ENCODE peak calls at places on chromosomes 5 and 9, in ten cellular contexts. H, W, O, Y, N, Z, Q, E, F and S are unnamed samples.
A peak's percentile ranks its signal among the peaks of the same experiment; 100 is the strongest.

GRCh38 chr9:15104826-15105420 is 194.7 kb upstream of the FREM1 start:
- DNase-seq in H (peak; percentile 41), W (no peak), O (peak; percentile 46), Y (peak; percentile 51), N (no peak), Z (peak; percentile 78), Q (no peak), E (peak; percentile 56), F (no peak), S (no peak)

GRCh38 chr9:75167281-75167680 is 79.0 kb downstream of the OSTF1 start:
- DNase-seq in H (no peak), W (no peak), O (no peak), Y (peak; percentile 69), N (no peak), Z (no peak), Q (no peak), E (no peak), F (no peak), S (no peak)

GRCh38 chr9:86706391-86706790 is 240.9 kb downstream of the GAS1 start:
- DNase-seq in H (no peak), W (no peak), O (peak; percentile 62), Y (no peak), N (no peak), Z (no peak), Q (no peak), E (no peak), F (no peak), S (no peak)

GRCh38 chr9:20838218-20838617 is 154.2 kb downstream of the FOCAD start:
- DNase-seq in H (no peak), W (no peak), O (peak; percentile 42), Y (no peak), N (no peak), Z (no peak), Q (no peak), E (no peak), F (no peak), S (no peak)

GRCh38 chr5:89098199-89098756 is 215.3 kb upstream of the MEF2C start:
- DNase-seq in H (no peak), W (no peak), O (no peak), Y (no peak), N (no peak), Z (no peak), Q (no peak), E (no peak), F (no peak), S (no peak)

GRCh38 chr5:39283231-39283818 is 64.0 kb upstream of the FYB1 start:
- DNase-seq in H (peak; percentile 83), W (peak; percentile 26), O (peak; percentile 76), Y (peak; percentile 76), N (no peak), Z (peak; percentile 78), Q (no peak), E (peak; percentile 90), F (no peak), S (no peak)

GRCh38 chr5:143066556-143067281 is 296.5 kb downstream of the ARHGAP26 start:
- DNase-seq in H (peak; percentile 37), W (peak; percentile 32), O (no peak), Y (no peak), N (no peak), Z (peak; percentile 72), Q (no peak), E (no peak), F (no peak), S (no peak)

GRCh38 chr9:83544002-83544698 is 5.9 kb upstream of the FRMD3 start:
- DNase-seq in H (peak; percentile 66), W (peak; percentile 46), O (peak; percentile 38), Y (peak; percentile 65), N (no peak), Z (peak; percentile 81), Q (no peak), E (peak; percentile 75), F (no peak), S (no peak)

GRCh38 chr5:146130440-146131045 is 25.2 kb upstream of the PLAC8L1 start:
- DNase-seq in H (peak; percentile 23), W (no peak), O (peak; percentile 53), Y (peak; percentile 28), N (no peak), Z (peak; percentile 68), Q (no peak), E (peak; percentile 56), F (no peak), S (no peak)

GRCh38 chr9:93278164-93278563 is 94.2 kb downstream of the WNK2 start:
- DNase-seq in H (no peak), W (no peak), O (no peak), Y (no peak), N (no peak), Z (no peak), Q (no peak), E (no peak), F (no peak), S (peak; percentile 3)

GRCh38 chr9:93270976-93271375 is 87.0 kb downstream of the WNK2 start:
- DNase-seq in H (no peak), W (no peak), O (no peak), Y (no peak), N (no peak), Z (no peak), Q (no peak), E (no peak), F (no peak), S (no peak)

GRCh38 chr9:93280661-93281259 is 96.8 kb downstream of the WNK2 start:
- DNase-seq in H (no peak), W (no peak), O (no peak), Y (no peak), N (no peak), Z (no peak), Q (no peak), E (peak; percentile 26), F (no peak), S (no peak)

GRCh38 chr9:93276973-93277372 is 93.0 kb downstream of the WNK2 start:
- DNase-seq in H (no peak), W (peak; percentile 17), O (no peak), Y (no peak), N (no peak), Z (no peak), Q (no peak), E (peak; percentile 7), F (no peak), S (no peak)
- H3K9me3 ChIP-seq in H (no peaks in the 10 kb centered on the region), W (no peaks in the 10 kb centered on the region), O (no peaks in the 10 kb centered on the region), Y (no peaks in the 10 kb centered on the region), N (peaks cover 5% of the 10 kb centered on the region), Z (no peaks in the 10 kb centered on the region), Q (no peaks in the 10 kb centered on the region), E (no peaks in the 10 kb centered on the region), F (no peaks in the 10 kb centered on the region), S (no peaks in the 10 kb centered on the region)

DNA sequence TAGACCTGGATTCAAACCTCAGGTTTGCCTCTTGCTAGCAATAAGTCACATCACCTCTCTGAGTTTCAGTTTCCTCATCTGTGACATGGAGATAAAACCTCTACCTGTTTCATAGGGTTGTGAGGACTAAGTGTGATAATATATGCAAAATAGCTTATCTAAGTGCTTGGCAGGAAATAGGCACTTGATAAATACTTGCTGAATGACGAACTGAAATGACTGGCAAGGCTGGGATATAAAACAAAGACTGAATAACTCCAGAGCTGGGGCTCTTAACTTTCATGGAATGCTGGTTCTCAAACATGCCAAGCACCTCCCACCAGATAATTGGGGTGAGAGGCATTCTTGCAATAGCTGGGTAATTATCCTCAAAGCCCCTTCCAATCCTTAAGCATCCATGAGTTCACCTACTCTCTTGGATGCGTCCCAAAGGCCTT is 87.6 kb downstream of the ADRB2 start:
- DNase-seq in H (peak; percentile 49), W (no peak), O (peak; percentile 87), Y (peak; percentile 62), N (no peak), Z (no peak), Q (no peak), E (peak; percentile 96), F (no peak), S (no peak)
- H3K4me1 ChIP-seq in H (peaks cover 37% of the 10 kb centered on the region), W (peaks cover 21% of the 10 kb centered on the region), O (peaks cover 42% of the 10 kb centered on the region), Y (peaks cover 49% of the 10 kb centered on the region), N (no peaks in the 10 kb centered on the region), Z (peaks cover 14% of the 10 kb centered on the region), Q (peaks cover 47% of the 10 kb centered on the region), E (peaks cover 73% of the 10 kb centered on the region), F (peaks cover 78% of the 10 kb centered on the region), S (no peaks in the 10 kb centered on the region)

DNA sequence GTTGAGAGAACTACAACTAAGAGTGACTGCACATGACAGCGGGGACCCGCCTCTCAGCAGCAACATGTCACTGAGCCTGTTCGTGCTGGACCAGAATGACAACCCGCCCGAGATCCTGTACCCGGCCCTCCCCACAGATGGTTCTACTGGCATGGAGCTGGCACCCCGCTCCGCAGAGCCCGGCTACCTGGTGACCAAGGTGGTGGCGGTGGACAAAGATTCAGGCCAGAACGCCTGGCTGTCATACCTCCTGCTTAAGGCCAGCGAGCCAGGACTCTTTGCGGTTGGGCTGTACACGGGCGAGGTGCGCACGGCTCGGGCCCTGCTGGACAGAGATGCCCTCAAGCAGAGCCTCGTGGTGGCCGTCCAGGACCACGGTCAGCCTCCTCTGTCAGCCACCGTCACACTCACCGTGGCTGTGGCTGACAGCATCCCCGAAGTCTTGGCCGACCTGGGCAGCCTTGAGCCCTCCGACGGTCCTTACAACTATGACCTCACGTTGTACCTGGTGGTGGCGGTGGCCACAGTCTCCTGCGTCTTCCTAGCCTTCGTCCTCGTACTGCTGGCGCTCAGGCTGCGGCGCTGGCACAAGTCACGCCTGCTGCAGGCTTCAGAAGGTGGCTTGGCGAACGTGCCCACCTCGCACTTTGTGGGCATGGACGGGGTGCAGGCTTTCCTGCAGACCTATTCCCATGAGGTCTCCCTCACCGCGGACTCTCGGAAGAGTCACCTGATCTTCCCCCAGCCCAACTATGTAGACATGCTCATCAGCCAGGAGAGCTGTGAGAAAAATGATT is 2.1 kb downstream of the PCDHGA7 start:
- DNase-seq in H (no peak), W (no peak), O (no peak), Y (no peak), N (no peak), Z (no peak), Q (no peak), E (no peak), F (no peak), S (no peak)
- H3K9me3 ChIP-seq in H (peaks cover 45% of the 10 kb centered on the region), W (peaks cover 64% of the 10 kb centered on the region), O (peaks cover 43% of the 10 kb centered on the region), Y (no peaks in the 10 kb centered on the region), N (peaks cover 98% of the 10 kb centered on the region), Z (peaks cover 38% of the 10 kb centered on the region), Q (peaks cover 8% of the 10 kb centered on the region), E (peaks cover 6% of the 10 kb centered on the region), F (peaks cover 65% of the 10 kb centered on the region), S (peaks cover 93% of the 10 kb centered on the region)

GRCh38 chr9:27520986-27521385 is 3.1 kb upstream of the IFNK start:
- DNase-seq in H (no peak), W (no peak), O (no peak), Y (no peak), N (no peak), Z (no peak), Q (no peak), E (no peak), F (no peak), S (no peak)

GRCh38 chr9:27518809-27519208 is 5.3 kb upstream of the IFNK start:
- DNase-seq in H (no peak), W (no peak), O (no peak), Y (no peak), N (no peak), Z (no peak), Q (no peak), E (no peak), F (no peak), S (no peak)

GRCh38 chr9:27518006-27518405 is 6.1 kb upstream of the IFNK start:
- DNase-seq in H (no peak), W (no peak), O (no peak), Y (no peak), N (no peak), Z (no peak), Q (no peak), E (no peak), F (no peak), S (no peak)

GRCh38 chr9:27523141-27523540 is 949 bp upstream of the IFNK start:
- DNase-seq in H (no peak), W (no peak), O (no peak), Y (no peak), N (no peak), Z (no peak), Q (no peak), E (no peak), F (no peak), S (no peak)

GRCh38 chr9:27519466-27520465 is 4.3 kb upstream of the IFNK start:
- DNase-seq in H (peak; percentile 49), W (no peak), O (no peak), Y (no peak), N (no peak), Z (no peak), Q (no peak), E (peak; percentile 76), F (no peak), S (no peak)
- H3K4me1 ChIP-seq in H (peaks cover 30% of the 10 kb centered on the region), W (no peaks in the 10 kb centered on the region), O (no peaks in the 10 kb centered on the region), Y (no peaks in the 10 kb centered on the region), N (no peaks in the 10 kb centered on the region), Z (no peaks in the 10 kb centered on the region), Q (no peaks in the 10 kb centered on the region), E (peaks cover 25% of the 10 kb centered on the region), F (peaks cover 7% of the 10 kb centered on the region), S (no peaks in the 10 kb centered on the region)